ENCODE peak calls at places on chromosomes 2 and 18, in four cellular contexts. X is SK-N-SH, B is HepG2, C is H1. L is an unnamed sample.

GRCh38 chr18:52343138-52343537 is 3.1 kb downstream of the DCC start:
- DNase-seq in C (no peak), B (no peak), X (peak; percentile 30), L (no peak)

GRCh38 chr2:232042911-232043564 is 81.5 kb downstream of the DIS3L2 start:
- DNase-seq in B (no peak), X (no peak), C (no peak), L (no peak)

GRCh38 chr2:100235098-100235497 is 87.2 kb downstream of the LONRF2 start:
- DNase-seq in X (no peak), B (no peak), C (no peak), L (peak; percentile 30)

GRCh38 chr18:22828171-22828570 is 105.0 kb upstream of the RBBP8 start:
- DNase-seq in C (no peak), X (no peak), B (no peak), L (no peak)

GRCh38 chr18:23401400-23402347 is 51.4 kb upstream of the RIOK3 start:
- DNase-seq in X (no peak), C (no peak), B (peak; percentile 81), L (no peak)

GRCh38 chr2:238439912-238440311 is 13.2 kb downstream of the ASB1 start:
- DNase-seq in X (no peak), C (no peak), B (no peak), L (no peak)

GRCh38 chr18:5467666-5468065 is 76.1 kb downstream of the EPB41L3 start:
- DNase-seq in C (no peak), X (no peak), B (no peak), L (no peak)

GRCh38 chr18:67510831-67511230 is 5.7 kb downstream of the DSEL start:
- DNase-seq in C (no peak), X (peak; percentile 44), B (no peak), L (no peak)

GRCh38 chr18:27860701-27861107 is 316.2 kb downstream of the CDH2 start:
- DNase-seq in B (peak; percentile 30), X (no peak), C (no peak), L (no peak)

GRCh38 chr2:11813951-11814350 is 67.5 kb downstream of the LPIN1 start:
- DNase-seq in B (no peak), X (no peak), C (no peak), L (no peak)

GRCh38 chr2:207113403-207113802 is 52.3 kb downstream of the KLF7 start:
- DNase-seq in B (no peak), X (peak; percentile 83), C (no peak), L (no peak)

GRCh38 chr2:133292267-133292666 is 276.0 kb downstream of the NCKAP5 start:
- DNase-seq in B (no peak), X (no peak), C (no peak), L (no peak)

GRCh38 chr2:101473581-101473910 is 1.4 kb downstream of the RFX8 start:
- DNase-seq in B (no peak), X (no peak), C (no peak), L (no peak)

GRCh38 chr18:80179857-80180558 is 67.3 kb downstream of the PARD6G start:
- DNase-seq in B (no peak), X (no peak), C (no peak), L (no peak)

GRCh38 chr2:28342081-28342967 is 50.3 kb upstream of the FOSL2 start:
- DNase-seq in C (no peak), X (no peak), B (peak; percentile 24), L (no peak)

GRCh38 chr2:16566701-16567100 is 98.9 kb downstream of the CYRIA start:
- DNase-seq in B (no peak), C (no peak), X (peak; percentile 14), L (no peak)

GRCh38 chr2:176466918-176467452 is 197.7 kb downstream of the MTX2 start:
- DNase-seq in C (no peak), X (no peak), B (no peak), L (no peak)

GRCh38 chr2:86821306-86821705 is 30.6 kb upstream of the CD8A start:
- DNase-seq in B (no peak), C (no peak), X (no peak), L (no peak)

GRCh38 chr2:216259081-216259480 is 113.2 kb downstream of the MARCHF4 start:
- DNase-seq in X (peak; percentile 25), C (no peak), B (no peak), L (no peak)

GRCh38 chr2:119248311-119248710 is 24.7 kb downstream of the STEAP3 start:
- DNase-seq in B (no peak), X (no peak), C (no peak), L (no peak)

GRCh38 chr2:217755027-217755756 is 247.6 kb downstream of the TNS1 start:
- DNase-seq in X (no peak), C (no peak), B (no peak), L (no peak)

GRCh38 chr2:170568511-170568910 is 146.6 kb upstream of the SP5 start:
- DNase-seq in B (no peak), X (no peak), C (no peak), L (no peak)

GRCh38 chr2:40877734-40878288 is 425.9 kb upstream of the SLC8A1 start:
- DNase-seq in B (no peak), C (no peak), X (no peak), L (no peak)

GRCh38 chr2:232058063-232058877 is 96.8 kb downstream of the DIS3L2 start:
- DNase-seq in B (no peak), C (no peak), X (no peak), L (no peak)

GRCh38 chr18:4068552-4069158 is 386.5 kb downstream of the DLGAP1 start:
- DNase-seq in X (peak; percentile 24), B (peak; percentile 34), C (no peak), L (peak; percentile 48)

GRCh38 chr18:22594155-22594690 is 176.5 kb upstream of the CTAGE1 start:
- DNase-seq in X (no peak), B (no peak), C (no peak), L (no peak)

GRCh38 chr18:28095631-28096030 is 81.3 kb downstream of the CDH2 start:
- DNase-seq in X (no peak), C (no peak), B (no peak), L (no peak)

GRCh38 chr2:176984987-176985386 is 227.6 kb upstream of the HNRNPA3 start:
- DNase-seq in X (no peak), C (no peak), B (no peak), L (no peak)

GRCh38 chr2:111702119-111702808 is 181.7 kb downstream of the ANAPC1 start:
- DNase-seq in B (peak; percentile 74), C (no peak), X (peak; percentile 52), L (peak; percentile 41)

GRCh38 chr2:38178142-38178541 is 102.2 kb upstream of the CYP1B1 start:
- DNase-seq in B (no peak), X (no peak), C (no peak), L (peak; percentile 92)

GRCh38 chr2:237774811-237775553 is 23.6 kb upstream of the RBM44 start:
- DNase-seq in X (peak; percentile 75), B (peak; percentile 79), C (peak; percentile 7), L (peak; percentile 50)

GRCh38 chr18:64017870-64018269 is 48.0 kb downstream of the SERPINB8 start:
- DNase-seq in X (no peak), C (no peak), B (peak; percentile 23), L (no peak)

GRCh38 chr2:3647831-3648651 is 10.0 kb upstream of the ALLC start:
- DNase-seq in C (no peak), X (no peak), B (no peak), L (no peak)
- TF ChIP-seq POLR2AphosphoS5 in C (no peak), X (no peak), B (no peak), L (no peak)

GRCh38 chr2:65261676-65262075 is 34.0 kb downstream of the ACTR2 start:
- DNase-seq in X (no peak), C (no peak), B (no peak), L (no peak)

GRCh38 chr2:65252640-65253039 is 25.0 kb downstream of the ACTR2 start:
- DNase-seq in B (no peak), C (no peak), X (no peak), L (no peak)

GRCh38 chr2:65256088-65256487 is 28.5 kb downstream of the ACTR2 start:
- DNase-seq in B (no peak), C (no peak), X (no peak), L (no peak)
- TF ChIP-seq CTCF in B (peak; percentile 24), C (no peak), X (peak; percentile 32), L (no peak)

DNA sequence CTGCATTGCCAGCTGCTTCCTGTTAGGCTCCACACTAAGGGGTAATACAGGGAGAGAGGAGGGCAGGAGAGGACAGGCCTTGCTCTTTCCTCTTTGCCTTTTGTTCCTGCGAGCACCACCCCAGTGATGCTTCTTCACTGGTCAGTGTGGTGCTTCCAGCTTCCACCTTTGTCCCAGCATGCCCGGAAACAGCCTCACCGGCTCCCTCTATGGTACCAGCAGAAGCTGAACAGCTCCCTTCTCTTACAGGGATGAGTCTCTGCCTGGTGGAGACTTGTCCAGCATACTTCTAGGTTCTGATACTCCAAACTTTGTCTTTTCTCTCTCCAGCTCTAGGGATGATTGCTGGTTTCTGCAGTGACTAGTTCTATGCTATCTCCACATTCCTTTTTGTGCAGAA is 413.3 kb downstream of the TSN start:
- DNase-seq in B (no peak), X (peak; percentile 34), C (peak; percentile 13), L (no peak)
- TF ChIP-seq GABPA in B (no peak), X (no peak), C (no peak), L (no peak)

DNA sequence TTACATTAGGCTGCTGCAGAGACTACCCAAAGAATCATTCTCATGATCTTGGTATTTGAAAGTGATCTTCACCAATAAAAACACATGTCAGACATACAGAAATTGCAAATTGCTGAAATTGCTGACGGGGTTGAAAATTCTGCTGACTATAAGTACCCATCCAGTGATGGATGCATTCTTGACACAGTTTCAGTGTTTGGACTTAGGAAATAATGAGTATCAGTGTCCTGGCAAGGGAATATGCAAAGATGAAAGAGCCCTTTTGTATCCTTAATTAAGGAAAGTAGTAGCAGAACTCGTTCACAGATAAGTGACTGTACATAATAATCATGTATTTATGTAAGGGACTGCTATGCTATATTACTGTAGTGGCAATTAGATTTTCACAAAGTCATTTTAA is 221.1 kb upstream of the ATP5MC3 start:
- DNase-seq in X (no peak), B (no peak), C (no peak), L (no peak)
- TF ChIP-seq POLR2AphosphoS5 in X (no peak), B (no peak), C (no peak), L (no peak)

GRCh38 chr2:46352621-46353020 is 55.4 kb downstream of the EPAS1 start:
- DNase-seq in B (no peak), C (no peak), X (no peak), L (no peak)
- TF ChIP-seq CTCF in B (no peak), C (no peak), X (no peak), L (no peak)

GRCh38 chr2:9165625-9166024 is 41.0 kb upstream of the ASAP2 start:
- DNase-seq in X (no peak), B (peak; percentile 68), C (no peak), L (no peak)
- TF ChIP-seq GABPA in X (no peak), B (no peak), C (no peak), L (no peak)

GRCh38 chr2:159893439-159893838 is 95.4 kb upstream of the CD302 start:
- DNase-seq in X (no peak), C (no peak), B (no peak), L (peak; percentile 19)
- TF ChIP-seq POLR2AphosphoS5 in X (no peak), C (no peak), B (no peak), L (no peak)

GRCh38 chr2:171772373-171772772 is 85.1 kb downstream of the DYNC1I2 start:
- DNase-seq in C (no peak), X (no peak), B (peak; percentile 88), L (no peak)

DNA sequence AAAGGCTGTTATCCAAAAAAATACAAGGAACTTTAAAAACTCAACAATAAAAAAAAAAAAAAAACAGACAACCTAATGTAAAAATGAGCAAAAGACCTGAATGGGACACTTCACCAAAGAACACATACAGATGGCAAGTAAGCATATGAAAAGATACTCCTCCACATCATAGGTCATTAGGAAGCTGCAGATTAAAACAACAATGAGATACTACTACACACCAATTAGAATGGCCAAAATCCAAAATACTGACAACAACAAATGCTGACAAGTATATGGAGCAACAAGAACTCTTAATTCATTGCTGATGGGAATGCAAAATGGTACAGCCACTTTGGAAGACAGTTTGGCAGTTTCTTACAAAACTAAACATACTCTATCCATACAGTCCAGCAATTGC is 84.2 kb downstream of the DYNC1I2 start:
- DNase-seq in X (no peak), B (no peak), C (no peak), L (no peak)
- TF ChIP-seq CTCF in X (no peak), B (no peak), C (no peak), L (no peak)